ENCODE peak calls at places on chromosomes 7 and 10, in seven cellular contexts. K is IMR-90, E is H1, X is upper lobe of left lung, R is HCT116, I is heart left ventricle, V is esophagus squamous epithelium. Q is an unnamed sample.

GRCh38 chr10:43955002-43955596 is 306.4 kb upstream of the ZNF32 start:
- DNase-seq in X (no peak), K (no peak), V (no peak), I (no peak), E (no peak), R (no peak), Q (no peak)

GRCh38 chr7:87325576-87326370 is 19.7 kb upstream of the CROT start:
- DNase-seq in K (no peak), R (no peak), E (no peak), V (no peak), X (no peak), I (no peak), Q (no peak)

GRCh38 chr10:133163889-133164815 is 4.1 kb downstream of the KNDC1 start:
- DNase-seq in K (no peak), V (no peak), I (no peak), X (no peak), R (no peak), E (no peak), Q (no peak)

GRCh38 chr10:61744469-61744868 is 81.7 kb downstream of the CABCOCO1 start:
- DNase-seq in K (no peak), X (no peak), E (no peak), R (no peak), V (no peak), I (no peak), Q (no peak)

GRCh38 chr7:111031916-111032315 is 59.0 kb upstream of the LRRN3 start:
- DNase-seq in V (no peak), I (no peak), E (no peak), R (no peak), K (no peak), X (no peak), Q (no peak)

GRCh38 chr7:157412021-157412443 is 75.2 kb downstream of the DNAJB6 start:
- DNase-seq in X (no peak), R (no peak), V (no peak), K (peak), E (no peak), I (no peak), Q (no peak)

GRCh38 chr10:30829921-30830671 is 200.5 kb upstream of the LYZL2 start:
- DNase-seq in R (no peak), E (no peak), X (no peak), V (no peak), I (no peak), K (peak), Q (no peak)

GRCh38 chr7:87156709-87157108 is 4.5 kb downstream of the DMTF1 start:
- DNase-seq in I (no peak), R (no peak), X (no peak), E (no peak), V (no peak), K (peak), Q (no peak)

GRCh38 chr7:142612264-142612881 is 136.9 kb upstream of the PRSS1 start:
- DNase-seq in K (peak), I (no peak), R (no peak), V (no peak), E (no peak), X (no peak), Q (no peak)

GRCh38 chr7:135170223-135170997 is at the start of gene CYREN:
- DNase-seq in X (peak), K (peak), R (peak), V (peak), I (peak), E (peak), Q (no peak)
- TF ChIP-seq POLR2A in X (peak), K (peak), R (peak), V (peak), I (peak), E (peak), Q (no peak)

GRCh38 chr10:49053053-49053997 is 62.0 kb downstream of the VSTM4 start:
- DNase-seq in R (no peak), K (no peak), I (no peak), X (peak), V (no peak), E (no peak), Q (peak)
- H3K27ac ChIP-seq in R (no peak), K (no peak), I (peak), X (no peak), V (no peak), E (no peak), Q (no peak)

GRCh38 chr10:14184841-14185500 is 145.8 kb downstream of the FRMD4A start:
- DNase-seq in R (no peak), X (no peak), E (no peak), I (no peak), V (no peak), K (peak), Q (no peak)

GRCh38 chr10:14182781-14183180 is 147.9 kb downstream of the FRMD4A start:
- DNase-seq in R (no peak), E (no peak), K (no peak), V (no peak), X (no peak), I (no peak), Q (no peak)

GRCh38 chr10:14181197-14181936 is 149.4 kb downstream of the FRMD4A start:
- DNase-seq in E (no peak), R (no peak), K (no peak), V (no peak), I (no peak), X (no peak), Q (no peak)

GRCh38 chr10:14186245-14186644 is 144.5 kb downstream of the FRMD4A start:
- DNase-seq in R (no peak), E (no peak), I (no peak), K (peak), V (no peak), X (no peak), Q (no peak)

DNA sequence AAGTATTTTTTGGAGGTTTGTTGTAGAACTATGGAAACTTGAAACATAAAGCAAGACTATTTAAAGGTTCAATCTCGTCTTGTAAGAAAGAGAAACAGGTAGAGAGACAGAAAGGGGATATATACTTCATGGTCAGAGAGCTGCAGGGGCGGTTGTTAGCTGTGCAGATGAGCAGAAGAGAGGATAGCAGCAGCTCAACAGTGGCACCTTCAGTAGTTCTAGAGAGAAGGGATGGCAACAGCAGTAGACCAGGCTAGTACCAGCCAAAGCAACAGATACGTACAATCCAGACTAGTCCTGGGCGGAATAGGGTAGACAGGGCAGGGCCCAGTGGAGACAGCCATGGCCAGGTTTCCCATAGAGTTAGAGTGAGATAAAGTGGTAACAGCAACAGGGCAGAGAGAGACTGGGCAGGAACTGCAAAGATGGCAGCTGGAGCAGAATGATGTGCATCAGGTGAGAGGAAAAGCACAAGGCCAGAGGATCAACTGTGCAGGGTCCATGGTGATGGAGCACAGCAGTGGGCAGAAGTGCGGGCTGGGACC is 145.2 kb downstream of the FRMD4A start:
- DNase-seq in X (no peak), R (peak), V (no peak), K (peak), I (no peak), E (peak), Q (no peak)
- TF ChIP-seq POLR2A in X (no peak), R (peak), V (no peak), K (peak), I (no peak), E (peak), Q (no peak)

GRCh38 chr7:106589495-106589879 is 71.5 kb downstream of the CCDC71L start:
- DNase-seq in V (no peak), K (no peak), X (no peak), R (no peak), I (no peak), E (no peak), Q (no peak)
- H3K27ac ChIP-seq in V (no peak), K (no peak), X (no peak), R (no peak), I (no peak), E (no peak), Q (no peak)

Q was measured in vagina.